ENCODE peak calls at places on chromosomes 5 and 9, in seven cellular contexts. One of them, this sample, is unnamed.

GRCh38 chr9:80605129-80605528 is 1033.4 kb downstream of the TLE4 start:
- DNase-seq in fibroblast of pulmonary artery: peak
- DNase-seq in GM12878: no peak
- DNase-seq in endothelial cell: no peak
- DNase-seq in GM12864: no peak
- DNase-seq in AG10803: peak
- DNase-seq in tibial artery: no peak
- DNase-seq in this sample: no peak

GRCh38 chr9:114300846-114301797 is 21.8 kb upstream of the ORM1 start:
- DNase-seq in fibroblast of pulmonary artery: no peak
- DNase-seq in tibial artery: peak
- DNase-seq in GM12864: no peak
- DNase-seq in endothelial cell: no peak
- DNase-seq in GM12878: no peak
- DNase-seq in AG10803: no peak
- DNase-seq in this sample: no peak

GRCh38 chr5:38420691-38421395 is 135.6 kb downstream of the LIFR start:
- DNase-seq in tibial artery: peak
- DNase-seq in endothelial cell: peak
- DNase-seq in AG10803: peak
- DNase-seq in fibroblast of pulmonary artery: peak
- DNase-seq in GM12878: no peak
- DNase-seq in GM12864: no peak
- DNase-seq in this sample: peak

GRCh38 chr9:18788256-18788655 is 244.8 kb downstream of the SAXO1 start:
- DNase-seq in AG10803: no peak
- DNase-seq in fibroblast of pulmonary artery: no peak
- DNase-seq in GM12878: no peak
- DNase-seq in endothelial cell: no peak
- DNase-seq in tibial artery: no peak
- DNase-seq in GM12864: no peak
- DNase-seq in this sample: no peak

GRCh38 chr9:113587471-113588031 is 124.0 kb downstream of the RGS3 start:
- DNase-seq in AG10803: no peak
- DNase-seq in endothelial cell: peak
- DNase-seq in GM12864: no peak
- DNase-seq in GM12878: no peak
- DNase-seq in tibial artery: peak
- DNase-seq in fibroblast of pulmonary artery: peak
- DNase-seq in this sample: no peak

GRCh38 chr9:27157086-27157485 is 48.1 kb downstream of the TEK start:
- DNase-seq in GM12878: no peak
- DNase-seq in endothelial cell: no peak
- DNase-seq in AG10803: no peak
- DNase-seq in GM12864: no peak
- DNase-seq in tibial artery: no peak
- DNase-seq in fibroblast of pulmonary artery: no peak
- DNase-seq in this sample: no peak

GRCh38 chr9:27799326-27799725 is 226.0 kb upstream of the C9orf72 start:
- DNase-seq in GM12878: no peak
- DNase-seq in GM12864: no peak
- DNase-seq in fibroblast of pulmonary artery: no peak
- DNase-seq in endothelial cell: no peak
- DNase-seq in tibial artery: no peak
- DNase-seq in AG10803: no peak
- DNase-seq in this sample: no peak

GRCh38 chr9:89923961-89924504 is 319.2 kb downstream of the GADD45G start:
- DNase-seq in GM12864: no peak
- DNase-seq in endothelial cell: no peak
- DNase-seq in fibroblast of pulmonary artery: no peak
- DNase-seq in GM12878: no peak
- DNase-seq in AG10803: no peak
- DNase-seq in tibial artery: no peak
- DNase-seq in this sample: peak

GRCh38 chr5:146334074-146334533 is 4.5 kb upstream of the POU4F3 start:
- DNase-seq in endothelial cell: peak
- DNase-seq in GM12864: no peak
- DNase-seq in tibial artery: no peak
- DNase-seq in fibroblast of pulmonary artery: no peak
- DNase-seq in AG10803: no peak
- DNase-seq in GM12878: no peak
- DNase-seq in this sample: no peak

GRCh38 chr5:78648359-78649219 is at the start of gene LHFPL2:
- DNase-seq in GM12878: no peak
- DNase-seq in fibroblast of pulmonary artery: peak
- DNase-seq in tibial artery: peak
- DNase-seq in GM12864: no peak
- DNase-seq in AG10803: peak
- DNase-seq in endothelial cell: peak
- DNase-seq in this sample: peak

GRCh38 chr9:15306068-15306756 is 804 bp downstream of the TTC39B start:
- DNase-seq in fibroblast of pulmonary artery: peak
- DNase-seq in endothelial cell: peak
- DNase-seq in GM12878: no peak
- DNase-seq in tibial artery: peak
- DNase-seq in AG10803: peak
- DNase-seq in GM12864: no peak
- DNase-seq in this sample: peak

GRCh38 chr9:36864491-36865410 is 169.3 kb downstream of the PAX5 start:
- DNase-seq in endothelial cell: no peak
- DNase-seq in AG10803: no peak
- DNase-seq in tibial artery: no peak
- DNase-seq in GM12864: no peak
- DNase-seq in fibroblast of pulmonary artery: no peak
- DNase-seq in GM12878: no peak
- DNase-seq in this sample: no peak

GRCh38 chr5:132797651-132798050 is 15.5 kb upstream of the SOWAHA start:
- DNase-seq in endothelial cell: no peak
- DNase-seq in tibial artery: no peak
- DNase-seq in GM12878: no peak
- DNase-seq in AG10803: peak
- DNase-seq in fibroblast of pulmonary artery: no peak
- DNase-seq in GM12864: no peak
- DNase-seq in this sample: no peak

GRCh38 chr5:51131266-51131665 is 252.0 kb upstream of the ISL1 start:
- DNase-seq in GM12878: no peak
- DNase-seq in AG10803: no peak
- DNase-seq in endothelial cell: no peak
- DNase-seq in fibroblast of pulmonary artery: no peak
- DNase-seq in tibial artery: no peak
- DNase-seq in GM12864: no peak
- DNase-seq in this sample: no peak

GRCh38 chr9:73143606-73144328 is 7.9 kb upstream of the ANXA1 start:
- DNase-seq in endothelial cell: no peak
- DNase-seq in GM12864: no peak
- DNase-seq in GM12878: no peak
- DNase-seq in AG10803: peak
- DNase-seq in tibial artery: no peak
- DNase-seq in fibroblast of pulmonary artery: peak
- DNase-seq in this sample: no peak

GRCh38 chr5:56649569-56649968 is 165.8 kb upstream of the MAP3K1 start:
- DNase-seq in tibial artery: no peak
- DNase-seq in endothelial cell: peak
- DNase-seq in fibroblast of pulmonary artery: peak
- DNase-seq in AG10803: peak
- DNase-seq in GM12878: no peak
- DNase-seq in GM12864: no peak
- DNase-seq in this sample: no peak

GRCh38 chr9:35618854-35619799 is 914 bp upstream of the CD72 start:
- DNase-seq in GM12878: peak
- DNase-seq in tibial artery: no peak
- DNase-seq in fibroblast of pulmonary artery: no peak
- DNase-seq in AG10803: no peak
- DNase-seq in GM12864: peak
- DNase-seq in endothelial cell: no peak
- DNase-seq in this sample: peak

GRCh38 chr5:69261034-69261433 is 26.3 kb downstream of the CDK7 start:
- DNase-seq in GM12864: no peak
- DNase-seq in fibroblast of pulmonary artery: peak
- DNase-seq in AG10803: no peak
- DNase-seq in tibial artery: no peak
- DNase-seq in endothelial cell: no peak
- DNase-seq in GM12878: no peak
- DNase-seq in this sample: no peak

GRCh38 chr5:68187268-68188055 is 28.1 kb upstream of the PIK3R1 start:
- DNase-seq in GM12864: no peak
- DNase-seq in GM12878: no peak
- DNase-seq in endothelial cell: peak
- DNase-seq in tibial artery: no peak
- DNase-seq in AG10803: no peak
- DNase-seq in fibroblast of pulmonary artery: peak
- DNase-seq in this sample: peak

GRCh38 chr5:132595624-132596023 is 38.8 kb downstream of the RAD50 start:
- DNase-seq in GM12878: no peak
- DNase-seq in tibial artery: no peak
- DNase-seq in AG10803: no peak
- DNase-seq in fibroblast of pulmonary artery: no peak
- DNase-seq in endothelial cell: no peak
- DNase-seq in GM12864: no peak
- DNase-seq in this sample: no peak

GRCh38 chr9:121376214-121376830 is 6.3 kb upstream of the STOM start:
- DNase-seq in tibial artery: no peak
- DNase-seq in endothelial cell: no peak
- DNase-seq in GM12878: no peak
- DNase-seq in GM12864: no peak
- DNase-seq in fibroblast of pulmonary artery: peak
- DNase-seq in AG10803: no peak
- DNase-seq in this sample: no peak
- TF ChIP-seq CTCF in tibial artery: peak
- TF ChIP-seq CTCF in endothelial cell: no peak
- TF ChIP-seq CTCF in GM12878: no peak
- TF ChIP-seq CTCF in GM12864: no peak
- TF ChIP-seq CTCF in fibroblast of pulmonary artery: peak
- TF ChIP-seq CTCF in AG10803: peak
- TF ChIP-seq CTCF in this sample: peak

DNA sequence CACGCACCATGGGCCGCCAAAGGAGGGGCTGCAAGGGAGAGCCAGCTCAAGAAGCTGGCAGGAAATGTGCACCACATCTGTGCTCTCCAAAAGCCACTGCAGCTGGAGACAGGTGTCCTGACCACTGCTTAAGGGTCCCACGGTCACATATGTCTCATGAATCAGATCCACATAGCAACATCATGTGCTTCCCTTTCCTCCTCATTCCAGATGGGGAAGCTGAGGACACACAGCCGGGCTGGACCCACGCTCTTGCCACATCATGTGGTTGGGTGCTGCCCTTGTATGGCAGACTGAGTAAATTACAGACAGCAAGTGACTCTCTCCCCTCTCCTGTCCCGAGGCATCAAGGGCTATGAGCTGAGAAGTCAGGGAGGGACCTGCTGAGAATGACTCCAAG is 58.3 kb downstream of the NSUN2 start:
- DNase-seq in tibial artery: no peak
- DNase-seq in fibroblast of pulmonary artery: no peak
- DNase-seq in endothelial cell: no peak
- DNase-seq in GM12864: no peak
- DNase-seq in GM12878: no peak
- DNase-seq in AG10803: peak
- DNase-seq in this sample: no peak
- TF ChIP-seq CTCF in tibial artery: no peak
- TF ChIP-seq CTCF in fibroblast of pulmonary artery: no peak
- TF ChIP-seq CTCF in endothelial cell: no peak
- TF ChIP-seq CTCF in GM12864: peak
- TF ChIP-seq CTCF in GM12878: peak
- TF ChIP-seq CTCF in AG10803: no peak
- TF ChIP-seq CTCF in this sample: peak

GRCh38 chr5:7926720-7927119 is 57.8 kb downstream of the MTRR start:
- DNase-seq in tibial artery: no peak
- DNase-seq in GM12864: no peak
- DNase-seq in AG10803: no peak
- DNase-seq in fibroblast of pulmonary artery: no peak
- DNase-seq in endothelial cell: no peak
- DNase-seq in GM12878: no peak
- DNase-seq in this sample: no peak

GRCh38 chr5:7926296-7926695 is 57.3 kb downstream of the MTRR start:
- DNase-seq in endothelial cell: no peak
- DNase-seq in GM12878: no peak
- DNase-seq in GM12864: no peak
- DNase-seq in fibroblast of pulmonary artery: peak
- DNase-seq in AG10803: peak
- DNase-seq in tibial artery: no peak
- DNase-seq in this sample: no peak

DNA sequence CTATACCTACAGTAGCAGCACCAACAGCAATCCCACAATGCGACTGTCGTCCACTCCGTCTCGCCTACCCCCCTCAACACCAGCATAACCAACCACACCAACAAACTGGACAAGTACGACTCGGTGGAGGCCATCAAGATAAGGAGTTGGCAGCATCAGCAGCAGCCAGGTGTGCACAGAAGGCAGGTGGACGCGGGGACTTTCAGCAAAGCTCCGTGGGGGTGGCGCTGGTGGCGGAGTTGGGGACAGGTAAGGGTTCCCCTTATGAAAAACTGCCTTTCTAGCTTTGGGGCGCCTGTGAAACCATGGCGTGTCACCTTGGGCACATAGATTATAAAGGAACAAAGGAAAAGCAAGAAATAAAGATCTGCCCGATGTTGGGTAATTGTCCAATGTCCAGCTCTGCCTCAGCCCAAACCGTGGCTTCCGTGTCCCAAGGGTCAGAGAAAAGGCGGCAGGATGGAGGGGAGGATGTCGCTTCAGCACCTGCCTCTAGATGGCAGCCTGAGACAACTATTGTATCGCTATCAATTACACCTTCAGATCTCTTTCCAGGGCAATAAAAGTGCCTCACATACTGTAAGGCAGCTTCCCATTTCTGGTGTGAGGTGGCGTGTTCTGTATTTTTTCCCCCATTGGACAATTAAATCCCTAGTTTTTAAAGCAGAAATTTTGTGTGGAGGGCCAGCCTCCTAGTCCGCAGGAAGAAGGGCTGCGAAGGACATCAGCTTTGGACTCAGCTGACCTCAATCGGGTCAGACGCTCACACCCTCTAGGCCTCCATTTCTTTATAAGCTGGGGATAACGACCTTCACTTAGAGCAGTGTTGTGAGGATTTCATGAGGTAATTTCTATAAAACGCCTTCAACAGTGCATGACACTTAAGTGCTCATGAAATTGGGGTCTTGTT is 58.8 kb downstream of the MTRR start:
- DNase-seq in GM12864: peak
- DNase-seq in tibial artery: no peak
- DNase-seq in AG10803: peak
- DNase-seq in fibroblast of pulmonary artery: peak
- DNase-seq in endothelial cell: peak
- DNase-seq in GM12878: no peak
- DNase-seq in this sample: peak
- TF ChIP-seq CTCF in GM12864: peak
- TF ChIP-seq CTCF in tibial artery: peak
- TF ChIP-seq CTCF in AG10803: peak
- TF ChIP-seq CTCF in fibroblast of pulmonary artery: peak
- TF ChIP-seq CTCF in endothelial cell: peak
- TF ChIP-seq CTCF in GM12878: peak
- TF ChIP-seq CTCF in this sample: peak

DNA sequence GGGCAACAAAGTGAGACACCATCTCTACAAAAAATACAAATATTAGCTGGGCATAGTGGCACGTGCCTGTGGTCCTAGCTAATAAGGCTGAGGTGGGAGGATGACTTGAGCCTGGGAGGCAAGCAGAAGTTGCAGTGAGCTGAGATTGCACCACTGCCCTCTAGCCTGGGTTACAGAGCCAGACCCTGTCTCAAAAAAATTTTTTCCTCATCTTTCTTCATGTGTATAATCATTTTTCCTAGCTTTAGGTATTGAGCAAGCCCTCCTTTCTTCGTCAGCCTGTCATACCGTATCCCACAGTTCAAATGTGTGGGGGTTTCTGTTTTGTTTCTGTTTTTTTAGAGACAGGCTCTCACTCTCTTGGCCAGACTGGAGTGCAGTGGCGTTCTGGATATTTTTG is 41.3 kb downstream of the EHMT1 start:
- DNase-seq in AG10803: no peak
- DNase-seq in GM12864: no peak
- DNase-seq in tibial artery: no peak
- DNase-seq in GM12878: no peak
- DNase-seq in fibroblast of pulmonary artery: peak
- DNase-seq in endothelial cell: no peak
- DNase-seq in this sample: no peak
- TF ChIP-seq CTCF in AG10803: no peak
- TF ChIP-seq CTCF in GM12864: no peak
- TF ChIP-seq CTCF in tibial artery: no peak
- TF ChIP-seq CTCF in GM12878: no peak
- TF ChIP-seq CTCF in fibroblast of pulmonary artery: no peak
- TF ChIP-seq CTCF in endothelial cell: no peak
- TF ChIP-seq CTCF in this sample: no peak